ENCODE peak calls at places on chromosomes 7 and 10, in five cellular contexts. W is iris pigment epithelial cell, S is RPMI8226, A is HCT116, L is ELR. C is an unnamed sample.

GRCh38 chr7:30980194-30980593 is 16.4 kb downstream of the GHRHR start:
- DNase-seq in A (no peak), L (no peak), W (no peak), S (no peak), C (no peak)

GRCh38 chr7:31087351-31087750 is 35.2 kb downstream of the ADCYAP1R1 start:
- DNase-seq in S (no peak), L (no peak), W (no peak), A (no peak), C (no peak)

GRCh38 chr10:98509745-98510144 is 63.0 kb upstream of the HPS1 start:
- DNase-seq in W (no peak), A (no peak), L (no peak), S (no peak), C (no peak)

GRCh38 chr10:72765051-72765450 is 73.1 kb downstream of the MCU start:
- DNase-seq in L (no peak), A (no peak), W (no peak), S (no peak), C (no peak)

GRCh38 chr7:102890292-102890970 is 22.4 kb upstream of the LRRC17 start:
- DNase-seq in S (no peak), W (peak), L (peak), A (no peak), C (no peak)

GRCh38 chr10:58322835-58323209 is 12.0 kb upstream of the UBE2D1 start:
- DNase-seq in W (no peak), A (no peak), L (no peak), S (no peak), C (no peak)

GRCh38 chr7:42677751-42678231 is 234.1 kb downstream of the C7orf25 start:
- DNase-seq in A (no peak), L (peak), S (peak), W (peak), C (peak)

GRCh38 chr10:132691711-132692153 is 94.2 kb downstream of the NKX6-2 start:
- DNase-seq in L (no peak), S (no peak), W (no peak), A (no peak), C (no peak)

GRCh38 chr7:108000875-108001758 is 1.8 kb downstream of the LAMB1 start:
- DNase-seq in W (peak), A (no peak), S (no peak), L (peak), C (no peak)

GRCh38 chr7:142629588-142630260 is 119.5 kb upstream of the PRSS1 start:
- DNase-seq in W (peak), L (peak), S (no peak), A (no peak), C (no peak)

GRCh38 chr7:27180431-27181175 is 4.4 kb downstream of the HOXA11 start:
- DNase-seq in A (no peak), L (peak), W (no peak), S (no peak), C (no peak)

GRCh38 chr7:129959480-129960332 is 6.9 kb upstream of the UBE2H start:
- DNase-seq in W (peak), S (no peak), A (no peak), L (peak), C (no peak)

GRCh38 chr7:141991144-141991543 is 4.5 kb upstream of the MGAM start:
- DNase-seq in L (peak), A (no peak), S (no peak), W (no peak), C (no peak)

GRCh38 chr7:126700807-126701604 is 551.7 kb downstream of the GRM8 start:
- DNase-seq in S (peak), L (peak), A (peak), W (peak), C (peak)

GRCh38 chr7:25025218-25025671 is 45.3 kb upstream of the OSBPL3 start:
- DNase-seq in L (peak), S (no peak), A (no peak), W (peak), C (peak)

GRCh38 chr10:85908462-85908861 is 458.1 kb downstream of the GRID1 start:
- DNase-seq in A (no peak), L (no peak), S (no peak), W (no peak), C (no peak)

GRCh38 chr7:50615519-50615845 is 50.3 kb upstream of the DDC start:
- DNase-seq in L (no peak), A (no peak), W (no peak), S (no peak), C (no peak)